ENCODE peak calls at places on chromosomes 1 and 21, in nine cellular contexts. F is A549, K is left ventricle myocardium inferior, H is HCT116, L is GM23248, X is transverse colon, B is sigmoid colon, Z is H9, C is psoas muscle. D is an unnamed sample. For H3K4me1, the result is how much of the 10 kb centered on the place peaks cover.

GRCh38 chr21:31985398-31985797 is 112.6 kb downstream of the HUNK start:
- DNase-seq in F (no peak), K (no peak), H (no peak), L (no peak), X (no peak), B (no peak), Z (no peak), C (no peak), D (no peak)

GRCh38 chr1:39406533-39407478 is 84.6 kb upstream of the BMP8A start:
- DNase-seq in F (no peak), K (no peak), H (no peak), L (peak), X (no peak), B (no peak), Z (no peak), C (no peak), D (no peak)

GRCh38 chr1:22789356-22789994 is 78.8 kb downstream of the EPHB2 start:
- DNase-seq in F (no peak), K (no peak), H (no peak), L (peak), X (no peak), B (no peak), Z (no peak), C (no peak), D (no peak)

GRCh38 chr1:7378346-7379130 is 392.6 kb upstream of the VAMP3 start:
- DNase-seq in F (no peak), K (no peak), H (no peak), L (no peak), X (no peak), B (peak), Z (no peak), C (no peak), D (no peak)

GRCh38 chr1:65593516-65593915 is 173.0 kb downstream of the LEPR start:
- DNase-seq in F (no peak), K (no peak), H (no peak), L (no peak), X (no peak), B (no peak), Z (no peak), C (no peak), D (no peak)

GRCh38 chr1:119758584-119758983 is 10.1 kb downstream of the HMGCS2 start:
- DNase-seq in F (no peak), K (no peak), H (no peak), L (no peak), X (no peak), B (no peak), Z (no peak), C (no peak), D (no peak)

GRCh38 chr1:95176859-95177258 is 57.2 kb upstream of the RWDD3 start:
- DNase-seq in F (no peak), K (no peak), H (no peak), L (no peak), X (no peak), B (no peak), Z (no peak), C (no peak), D (no peak)

GRCh38 chr1:167721617-167722151 is at the start of gene MPZL1:
- DNase-seq in F (peak), K (peak), H (peak), L (peak), X (peak), B (peak), Z (peak), C (peak), D (peak)

DNA sequence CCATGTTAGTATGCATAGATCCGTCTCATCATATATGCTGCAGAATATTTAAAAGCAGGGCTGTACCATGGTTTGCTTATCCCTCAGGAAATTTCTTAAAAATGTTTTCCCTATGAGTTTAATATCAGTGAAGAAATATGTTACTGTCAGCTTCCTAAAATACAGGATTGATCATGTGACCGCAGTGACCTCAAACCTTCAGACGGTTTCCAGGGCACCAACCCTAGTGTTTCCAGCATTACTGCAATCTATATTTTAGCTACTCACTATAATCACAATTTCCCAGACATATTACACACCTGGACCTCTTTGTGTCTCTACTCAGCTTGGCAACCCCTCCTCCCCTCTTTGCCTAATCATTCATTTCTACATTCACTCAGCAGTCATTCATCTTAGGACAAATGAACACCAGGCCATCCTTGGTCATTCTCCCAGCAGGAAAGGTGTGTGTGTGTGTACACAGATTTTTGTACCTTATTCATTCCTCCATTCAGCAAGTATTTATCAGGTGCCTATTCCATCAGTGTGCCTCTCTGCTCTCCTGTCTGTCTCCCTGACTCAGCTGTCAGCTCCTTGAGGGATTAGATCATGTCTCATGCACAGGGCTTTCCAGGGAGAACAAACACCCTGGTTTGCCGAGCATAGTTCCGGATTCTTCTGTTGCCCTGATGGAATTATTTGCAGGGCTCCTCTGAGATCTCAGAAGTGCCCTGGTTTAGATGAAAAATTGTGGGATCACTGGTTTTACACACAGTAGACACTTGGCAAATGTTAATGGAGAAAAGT is 7.8 kb upstream of the SDHB start:
- DNase-seq in F (no peak), K (no peak), H (no peak), L (no peak), X (no peak), B (no peak), Z (no peak), C (no peak), D (no peak)
- H3K4me1 ChIP-seq in F (under half), K (under half), H (under half), L (under half), X (under half), B (under half), Z (under half), C (under half), D (under half)

GRCh38 chr1:9150582-9151290 is 21.8 kb upstream of the GPR157 start:
- DNase-seq in F (no peak), K (peak), H (no peak), L (peak), X (no peak), B (peak), Z (no peak), C (peak), D (no peak)
- H3K27ac ChIP-seq in F (peak), K (peak), H (no peak), L (peak), X (no peak), B (peak), Z (no peak), C (peak), D (peak)

GRCh38 chr21:33240404-33240803 is 10.7 kb downstream of the IFNAR2 start:
- DNase-seq in F (no peak), K (no peak), H (no peak), L (no peak), X (no peak), B (no peak), Z (no peak), C (no peak), D (no peak)
- H3K4me1 ChIP-seq in F (under half), K (half or more), H (under half), L (under half), X (under half), B (under half), Z (under half), C (under half), D (under half)

GRCh38 chr1:43902058-43902831 is 31.4 kb upstream of the ARTN start:
- DNase-seq in F (no peak), K (no peak), H (no peak), L (no peak), X (no peak), B (no peak), Z (no peak), C (no peak), D (no peak)
- H3K27ac ChIP-seq in F (no peak), K (no peak), H (no peak), L (no peak), X (no peak), B (no peak), Z (no peak), C (no peak), D (no peak)

GRCh38 chr1:93593868-93594602 is 87.6 kb downstream of the BCAR3 start:
- DNase-seq in F (no peak), K (no peak), H (no peak), L (no peak), X (no peak), B (peak), Z (no peak), C (no peak), D (no peak)

GRCh38 chr1:93594603-93594880 is 87.1 kb downstream of the BCAR3 start:
- DNase-seq in F (no peak), K (no peak), H (no peak), L (no peak), X (no peak), B (no peak), Z (no peak), C (no peak), D (no peak)

GRCh38 chr1:93596329-93597089 is 85.1 kb downstream of the BCAR3 start:
- DNase-seq in F (no peak), K (no peak), H (no peak), L (no peak), X (no peak), B (peak), Z (no peak), C (no peak), D (no peak)

GRCh38 chr1:93595749-93596148 is 85.9 kb downstream of the BCAR3 start:
- DNase-seq in F (no peak), K (no peak), H (no peak), L (peak), X (no peak), B (no peak), Z (no peak), C (no peak), D (no peak)

GRCh38 chr1:93595266-93595665 is 86.4 kb downstream of the BCAR3 start:
- DNase-seq in F (no peak), K (no peak), H (no peak), L (peak), X (no peak), B (peak), Z (no peak), C (no peak), D (no peak)
- H3K4me1 ChIP-seq in F (half or more), K (half or more), H (under half), L (under half), X (under half), B (under half), Z (under half), C (half or more), D (under half)

GRCh38 chr1:151293093-151293492 is 11.0 kb downstream of the ZNF687 start:
- DNase-seq in F (no peak), K (no peak), H (no peak), L (no peak), X (no peak), B (no peak), Z (no peak), C (no peak), D (no peak)
- H3K27ac ChIP-seq in F (no peak), K (no peak), H (no peak), L (no peak), X (no peak), B (no peak), Z (no peak), C (no peak), D (no peak)

GRCh38 chr1:202954057-202954745 is 3.9 kb downstream of the ADIPOR1 start:
- DNase-seq in F (no peak), K (no peak), H (no peak), L (no peak), X (no peak), B (no peak), Z (no peak), C (no peak), D (no peak)
- H3K4me1 ChIP-seq in F (under half), K (half or more), H (under half), L (under half), X (under half), B (under half), Z (under half), C (half or more), D (half or more)

D was measured in upper lobe of right lung.